ENCODE peak calls at places on chromosome 21, in four cellular contexts. One of them, this sample, is unnamed.

GRCh38 chr21:42102516-42102915 is 31.4 kb downstream of the UMODL1 start:
- DNase-seq in pulmonary artery endothelial cell: no peak
- DNase-seq in A549: no peak
- DNase-seq in stomach: no peak
- DNase-seq in this sample: no peak

GRCh38 chr21:46191257-46191685 is 7.0 kb upstream of the SPATC1L start:
- DNase-seq in pulmonary artery endothelial cell: no peak
- DNase-seq in A549: no peak
- DNase-seq in stomach: peak; percentile 21
- DNase-seq in this sample: peak; percentile 48

GRCh38 chr21:37571442-37571841 is 204.9 kb downstream of the DYRK1A start:
- DNase-seq in stomach: no peak
- DNase-seq in pulmonary artery endothelial cell: no peak
- DNase-seq in A549: no peak
- DNase-seq in this sample: no peak

GRCh38 chr21:15732290-15732995 is 2.7 kb downstream of the USP25 start:
- DNase-seq in pulmonary artery endothelial cell: no peak
- DNase-seq in A549: no peak
- DNase-seq in stomach: no peak
- DNase-seq in this sample: no peak

GRCh38 chr21:46422636-46423241 is 36.0 kb upstream of the DIP2A start:
- DNase-seq in A549: no peak
- DNase-seq in pulmonary artery endothelial cell: no peak
- DNase-seq in stomach: no peak
- DNase-seq in this sample: no peak

GRCh38 chr21:37452222-37452621 is 85.6 kb downstream of the DYRK1A start:
- DNase-seq in A549: no peak
- DNase-seq in stomach: no peak
- DNase-seq in pulmonary artery endothelial cell: no peak
- DNase-seq in this sample: peak; percentile 87

GRCh38 chr21:43323244-43324005 is 103.5 kb downstream of the SIK1 start:
- DNase-seq in stomach: peak; percentile 93
- DNase-seq in pulmonary artery endothelial cell: no peak
- DNase-seq in A549: no peak
- DNase-seq in this sample: no peak

GRCh38 chr21:25179116-25179515 is 428.2 kb downstream of the MRPL39 start:
- DNase-seq in stomach: no peak
- DNase-seq in A549: no peak
- DNase-seq in pulmonary artery endothelial cell: no peak
- DNase-seq in this sample: peak; percentile 17

GRCh38 chr21:45973475-45974072 is 8.0 kb upstream of the COL6A1 start:
- DNase-seq in pulmonary artery endothelial cell: peak; percentile 17
- DNase-seq in stomach: peak; percentile 66
- DNase-seq in A549: peak; percentile 68
- DNase-seq in this sample: peak; percentile 68

GRCh38 chr21:45262616-45263015 is 25.1 kb downstream of the POFUT2 start:
- DNase-seq in stomach: peak; percentile 26
- DNase-seq in pulmonary artery endothelial cell: no peak
- DNase-seq in A549: no peak
- DNase-seq in this sample: no peak

GRCh38 chr21:39451332-39452206 is at the start of gene SH3BGR:
- DNase-seq in pulmonary artery endothelial cell: no peak
- DNase-seq in stomach: no peak
- DNase-seq in A549: no peak
- DNase-seq in this sample: no peak

GRCh38 chr21:42532466-42533181 is 19.0 kb downstream of the SLC37A1 start:
- DNase-seq in stomach: peak; percentile 78
- DNase-seq in pulmonary artery endothelial cell: no peak
- DNase-seq in A549: no peak
- DNase-seq in this sample: no peak

GRCh38 chr21:44967082-44968047 is 27.5 kb downstream of the SLX9 start:
- DNase-seq in stomach: no peak
- DNase-seq in pulmonary artery endothelial cell: no peak
- DNase-seq in A549: no peak
- DNase-seq in this sample: no peak

GRCh38 chr21:43287974-43288755 is 119.4 kb downstream of the CRYAA start:
- DNase-seq in A549: no peak
- DNase-seq in stomach: peak; percentile 89
- DNase-seq in pulmonary artery endothelial cell: no peak
- DNase-seq in this sample: no peak

GRCh38 chr21:25573409-25574206 is 33.7 kb downstream of the MRPL39 start:
- DNase-seq in pulmonary artery endothelial cell: peak; percentile 41
- DNase-seq in A549: peak; percentile 23
- DNase-seq in stomach: no peak
- DNase-seq in this sample: peak; percentile 87

GRCh38 chr21:36381841-36382589 is 3.2 kb upstream of the CHAF1B start:
- DNase-seq in pulmonary artery endothelial cell: no peak
- DNase-seq in stomach: no peak
- DNase-seq in A549: no peak
- DNase-seq in this sample: no peak

GRCh38 chr21:40587786-40588353 is 259.1 kb downstream of the DSCAM start:
- DNase-seq in A549: no peak
- DNase-seq in stomach: no peak
- DNase-seq in pulmonary artery endothelial cell: no peak
- DNase-seq in this sample: no peak

GRCh38 chr21:35585155-35585554 is 475.2 kb downstream of the SETD4 start:
- DNase-seq in pulmonary artery endothelial cell: no peak
- DNase-seq in A549: no peak
- DNase-seq in stomach: no peak
- DNase-seq in this sample: no peak

GRCh38 chr21:32249551-32250280 is 29.1 kb downstream of the MIS18A start:
- DNase-seq in pulmonary artery endothelial cell: no peak
- DNase-seq in A549: no peak
- DNase-seq in stomach: no peak
- DNase-seq in this sample: no peak

GRCh38 chr21:45620201-45620600 is 23.3 kb upstream of the PCBP3 start:
- DNase-seq in stomach: no peak
- DNase-seq in pulmonary artery endothelial cell: no peak
- DNase-seq in A549: no peak
- DNase-seq in this sample: no peak

GRCh38 chr21:45176141-45176540 is 101.8 kb downstream of the ADARB1 start:
- DNase-seq in pulmonary artery endothelial cell: no peak
- DNase-seq in A549: no peak
- DNase-seq in stomach: no peak
- DNase-seq in this sample: no peak

GRCh38 chr21:32480381-32480780 is 67.9 kb downstream of the EVA1C start:
- DNase-seq in A549: no peak
- DNase-seq in pulmonary artery endothelial cell: no peak
- DNase-seq in stomach: no peak
- DNase-seq in this sample: no peak

GRCh38 chr21:16468191-16468590 is 738.4 kb downstream of the USP25 start:
- DNase-seq in A549: no peak
- DNase-seq in pulmonary artery endothelial cell: no peak
- DNase-seq in stomach: no peak
- DNase-seq in this sample: no peak

GRCh38 chr21:32334980-32335471 is 36.4 kb downstream of the MRAP start:
- DNase-seq in pulmonary artery endothelial cell: no peak
- DNase-seq in stomach: no peak
- DNase-seq in A549: no peak
- DNase-seq in this sample: no peak

GRCh38 chr21:46052703-46053651 is 44.9 kb upstream of the COL6A2 start:
- DNase-seq in stomach: no peak
- DNase-seq in pulmonary artery endothelial cell: no peak
- DNase-seq in A549: no peak
- DNase-seq in this sample: peak; percentile 90

GRCh38 chr21:45460611-45461368 is 55.8 kb downstream of the COL18A1 start:
- DNase-seq in stomach: no peak
- DNase-seq in A549: no peak
- DNase-seq in pulmonary artery endothelial cell: no peak
- DNase-seq in this sample: no peak

GRCh38 chr21:44802396-44803153 is 955 bp upstream of the UBE2G2 start:
- DNase-seq in pulmonary artery endothelial cell: no peak
- DNase-seq in stomach: no peak
- DNase-seq in A549: peak; percentile 12
- DNase-seq in this sample: no peak

GRCh38 chr21:16420086-16420724 is 690.4 kb downstream of the USP25 start:
- DNase-seq in stomach: peak; percentile 42
- DNase-seq in pulmonary artery endothelial cell: peak; percentile 69
- DNase-seq in A549: no peak
- DNase-seq in this sample: no peak

GRCh38 chr21:27743971-27744564 is 777.2 kb upstream of the ADAMTS5 start:
- DNase-seq in A549: no peak
- DNase-seq in stomach: no peak
- DNase-seq in pulmonary artery endothelial cell: no peak
- DNase-seq in this sample: no peak

GRCh38 chr21:34715518-34715917 is 46.7 kb downstream of the CLIC6 start:
- DNase-seq in A549: no peak
- DNase-seq in pulmonary artery endothelial cell: no peak
- DNase-seq in stomach: no peak
- DNase-seq in this sample: no peak